ENCODE peak calls at places on chromosome 6, in four cellular contexts. C is NCI-H345, R is kidney, I is NCI-H1105. M is an unnamed sample.

GRCh38 chr6:128327890-128328289 is 192.5 kb downstream of the PTPRK start:
- DNase-seq in R (no peak), C (no peak), I (no peak), M (peak)

GRCh38 chr6:139764498-139764986 is 390.1 kb upstream of the CITED2 start:
- DNase-seq in I (no peak), C (no peak), R (no peak), M (no peak)

GRCh38 chr6:22142931-22143330 is 153.9 kb downstream of the PRL start:
- DNase-seq in C (no peak), I (no peak), R (no peak), M (no peak)

GRCh38 chr6:109456710-109457595 is 1.4 kb upstream of the MICAL1 start:
- DNase-seq in R (no peak), I (no peak), C (no peak), M (no peak)

GRCh38 chr6:7697820-7698623 is 27.9 kb upstream of the BMP6 start:
- DNase-seq in C (no peak), I (no peak), R (no peak), M (no peak)

GRCh38 chr6:28081486-28081751 is 1.1 kb downstream of the ZNF165 start:
- DNase-seq in C (no peak), R (no peak), I (no peak), M (no peak)

GRCh38 chr6:12101653-12102312 is 89.7 kb downstream of the HIVEP1 start:
- DNase-seq in I (no peak), R (no peak), C (no peak), M (no peak)

GRCh38 chr6:34358389-34358906 is 34.0 kb downstream of the NUDT3 start:
- DNase-seq in I (peak), R (no peak), C (peak), M (no peak)

GRCh38 chr6:147974376-147974775 is 368.3 kb upstream of the SASH1 start:
- DNase-seq in R (no peak), I (no peak), C (no peak), M (no peak)

GRCh38 chr6:43932259-43932900 is 162.4 kb downstream of the VEGFA start:
- DNase-seq in R (peak), C (no peak), I (no peak), M (no peak)

GRCh38 chr6:82785206-82785605 is 280.4 kb downstream of the UBE3D start:
- DNase-seq in I (no peak), R (no peak), C (no peak), M (no peak)

GRCh38 chr6:34549056-34549803 is 6.9 kb downstream of the SPDEF start:
- DNase-seq in C (no peak), I (no peak), R (no peak), M (no peak)